ENCODE peak calls at places on chromosomes 1 and 21, in ten cellular contexts. H is AG08396, D is K562, E is EL, A is neuronal stem cell, T is mucosa of gallbladder, F is hepatocyte, J is BE2C, B is NCI-H1694 treated with DMSO at 0.1 percent for 48 hours, U is AML-193. I is an unnamed sample.

GRCh38 chr1:53754484-53755312 is 15.7 kb upstream of the GLIS1 start:
- DNase-seq in H (peak), D (peak), E (peak), A (peak), T (peak), F (peak), J (peak), B (peak), U (peak), I (peak)

GRCh38 chr1:108007070-108007469 is 42.1 kb upstream of the VAV3 start:
- DNase-seq in H (no peak), D (no peak), E (no peak), A (no peak), T (no peak), F (no peak), J (no peak), B (no peak), U (no peak), I (no peak)

GRCh38 chr1:218674280-218674773 is 329.2 kb downstream of the TGFB2 start:
- DNase-seq in H (peak), D (no peak), E (peak), A (peak), T (peak), F (peak), J (no peak), B (no peak), U (no peak), I (peak)

GRCh38 chr1:11704691-11705475 is 13.4 kb downstream of the DRAXIN start:
- DNase-seq in H (no peak), D (no peak), E (no peak), A (no peak), T (no peak), F (no peak), J (no peak), B (no peak), U (no peak), I (no peak)

GRCh38 chr1:101017448-101017847 is 8.1 kb downstream of the DPH5 start:
- DNase-seq in H (no peak), D (no peak), E (no peak), A (no peak), T (no peak), F (no peak), J (no peak), B (no peak), U (no peak), I (no peak)

GRCh38 chr1:235100124-235100801 is 28.4 kb downstream of the TOMM20 start:
- DNase-seq in H (no peak), D (no peak), E (no peak), A (no peak), T (no peak), F (no peak), J (peak), B (no peak), U (no peak), I (peak)

GRCh38 chr1:15214507-15214906 is 32.5 kb upstream of the FHAD1 start:
- DNase-seq in H (peak), D (no peak), E (peak), A (peak), T (peak), F (peak), J (no peak), B (no peak), U (no peak), I (no peak)

GRCh38 chr1:20578062-20578461 is 10.8 kb upstream of the CDA start:
- DNase-seq in H (no peak), D (no peak), E (no peak), A (no peak), T (no peak), F (no peak), J (no peak), B (no peak), U (no peak), I (no peak)

GRCh38 chr21:42579456-42580075 is 65.9 kb downstream of the SLC37A1 start:
- DNase-seq in H (no peak), D (no peak), E (no peak), A (no peak), T (no peak), F (no peak), J (no peak), B (no peak), U (no peak), I (no peak)

GRCh38 chr21:34574984-34575529 is 39.9 kb downstream of the RCAN1 start:
- DNase-seq in H (no peak), D (no peak), E (no peak), A (no peak), T (no peak), F (no peak), J (no peak), B (no peak), U (no peak), I (no peak)

GRCh38 chr1:108080448-108080847 is 115.5 kb upstream of the VAV3 start:
- DNase-seq in H (no peak), D (no peak), E (no peak), A (no peak), T (no peak), F (no peak), J (no peak), B (no peak), U (no peak), I (no peak)

GRCh38 chr1:182664281-182664680 is 20.1 kb downstream of the RGS8 start:
- DNase-seq in H (no peak), D (no peak), E (no peak), A (no peak), T (no peak), F (no peak), J (no peak), B (peak), U (no peak), I (no peak)

GRCh38 chr1:161082996-161083742 is 6.2 kb downstream of the NECTIN4 start:
- DNase-seq in H (peak), D (peak), E (peak), A (no peak), T (peak), F (peak), J (peak), B (no peak), U (peak), I (no peak)

GRCh38 chr1:79896136-79896535 is 889.6 kb upstream of the ADGRL4 start:
- DNase-seq in H (no peak), D (no peak), E (no peak), A (no peak), T (no peak), F (no peak), J (no peak), B (no peak), U (no peak), I (no peak)

GRCh38 chr1:166489670-166490436 is 323.1 kb upstream of the FAM78B start:
- DNase-seq in H (no peak), D (peak), E (peak), A (no peak), T (peak), F (no peak), J (peak), B (no peak), U (peak), I (no peak)

GRCh38 chr1:228104526-228105251 is 1.6 kb upstream of the C1orf35 start:
- DNase-seq in H (no peak), D (no peak), E (no peak), A (no peak), T (no peak), F (no peak), J (no peak), B (no peak), U (no peak), I (no peak)

GRCh38 chr1:26165126-26165892 is 3.5 kb downstream of the C1orf232 start:
- DNase-seq in H (no peak), D (no peak), E (no peak), A (no peak), T (no peak), F (no peak), J (no peak), B (no peak), U (no peak), I (no peak)

I was measured in WTC11.